ENCODE peak calls at places on chromosome 22, in seven cellular contexts. L, E, U, R, S, P and B are unnamed samples.

GRCh38 chr22:33921576-33922181 is 1.4 kb upstream of the LARGE1 start:
- DNase-seq in L (peak; percentile 94), E (peak; percentile 54), U (peak; percentile 71), R (peak; percentile 17), S (no peak), P (peak; percentile 42), B (peak; percentile 63)

GRCh38 chr22:23514317-23515038 is 65.6 kb downstream of the IGLL1 start:
- DNase-seq in L (peak; percentile 77), E (no peak), U (no peak), R (no peak), S (no peak), P (no peak), B (no peak)

GRCh38 chr22:30309981-30310672 is 16.6 kb downstream of the TBC1D10A start:
- DNase-seq in L (no peak), E (peak; percentile 58), U (no peak), R (no peak), S (no peak), P (no peak), B (peak; percentile 56)

GRCh38 chr22:46446799-46447198 is 90.6 kb downstream of the CELSR1 start:
- DNase-seq in L (no peak), E (no peak), U (no peak), R (no peak), S (no peak), P (no peak), B (no peak)

GRCh38 chr22:44068422-44069191 is 44.5 kb downstream of the PARVB start:
- DNase-seq in L (no peak), E (peak; percentile 79), U (no peak), R (no peak), S (no peak), P (no peak), B (peak; percentile 75)

GRCh38 chr22:17922925-17923898 is 101.1 kb downstream of the MICAL3 start:
- DNase-seq in L (no peak), E (no peak), U (no peak), R (no peak), S (no peak), P (peak; percentile 16), B (no peak)

GRCh38 chr22:22930571-22931556 is 43.2 kb downstream of the IGLL5 start:
- DNase-seq in L (no peak), E (no peak), U (no peak), R (no peak), S (no peak), P (no peak), B (no peak)

GRCh38 chr22:18057568-18058209 is 20.1 kb upstream of the PEX26 start:
- DNase-seq in L (no peak), E (peak; percentile 75), U (peak; percentile 80), R (peak; percentile 85), S (no peak), P (peak; percentile 72), B (peak; percentile 84)

GRCh38 chr22:44968736-44969135 is 41.1 kb downstream of the PHF21B start:
- DNase-seq in L (peak; percentile 66), E (no peak), U (no peak), R (no peak), S (no peak), P (no peak), B (no peak)

GRCh38 chr22:29475550-29475949 is 4.5 kb upstream of the NEFH start:
- DNase-seq in L (no peak), E (peak; percentile 51), U (no peak), R (no peak), S (no peak), P (no peak), B (peak; percentile 67)

GRCh38 chr22:23064381-23065068 is 5.8 kb upstream of the GNAZ start:
- DNase-seq in L (peak; percentile 41), E (no peak), U (peak; percentile 17), R (no peak), S (no peak), P (no peak), B (no peak)

GRCh38 chr22:37985050-37985585 is 763 bp upstream of the SOX10 start:
- DNase-seq in L (peak; percentile 51), E (no peak), U (no peak), R (no peak), S (no peak), P (no peak), B (no peak)

GRCh38 chr22:37981282-37982011 is 2.9 kb downstream of the SOX10 start:
- DNase-seq in L (no peak), E (no peak), U (no peak), R (no peak), S (no peak), P (no peak), B (no peak)

GRCh38 chr22:37983860-37984791 is at the start of gene SOX10:
- DNase-seq in L (peak; percentile 95), E (no peak), U (peak; percentile 76), R (no peak), S (no peak), P (no peak), B (no peak)

GRCh38 chr22:37982151-37982838 is 2.1 kb downstream of the SOX10 start:
- DNase-seq in L (no peak), E (no peak), U (no peak), R (no peak), S (no peak), P (no peak), B (no peak)

GRCh38 chr22:37982938-37983859 is 1.2 kb downstream of the SOX10 start:
- DNase-seq in L (peak; percentile 94), E (no peak), U (no peak), R (no peak), S (no peak), P (no peak), B (no peak)
- TF ChIP-seq CTCF in L (peak; percentile 98), E (no peak), U (peak; percentile 69), R (no peak), S (peak; percentile 15), P (no peak), B (no peak)

DNA sequence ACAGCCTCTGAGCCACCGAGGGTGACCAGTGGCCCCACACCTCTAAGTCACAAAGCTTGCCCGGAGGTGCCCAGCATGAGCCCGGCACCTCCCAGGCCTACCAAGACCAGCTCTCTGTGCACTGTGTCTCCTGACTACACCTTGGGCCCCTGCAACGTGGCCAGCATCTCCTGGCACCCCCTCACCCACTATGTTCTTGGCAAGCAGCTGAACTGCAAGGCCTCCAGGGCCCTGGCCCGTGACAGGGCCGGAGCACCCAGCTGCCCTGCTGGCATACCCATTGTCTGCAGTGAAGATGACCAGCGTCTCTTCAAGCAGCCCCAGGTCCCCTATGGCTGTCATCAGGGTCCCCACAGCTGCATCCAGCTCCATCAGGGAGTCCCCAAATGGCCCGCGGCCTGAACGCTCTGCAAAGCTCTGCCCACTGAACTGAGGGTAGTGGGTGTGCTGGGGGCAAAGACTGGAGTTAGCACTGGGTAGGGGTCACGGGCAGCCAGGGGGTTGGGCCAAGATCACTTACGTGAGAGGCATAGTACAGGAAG is 1.6 kb downstream of the ARSA start:
- DNase-seq in L (no peak), E (no peak), U (no peak), R (no peak), S (no peak), P (no peak), B (no peak)
- TF ChIP-seq CTCF in L (no peak), E (no peak), U (no peak), R (no peak), S (no peak), P (no peak), B (no peak)

DNA sequence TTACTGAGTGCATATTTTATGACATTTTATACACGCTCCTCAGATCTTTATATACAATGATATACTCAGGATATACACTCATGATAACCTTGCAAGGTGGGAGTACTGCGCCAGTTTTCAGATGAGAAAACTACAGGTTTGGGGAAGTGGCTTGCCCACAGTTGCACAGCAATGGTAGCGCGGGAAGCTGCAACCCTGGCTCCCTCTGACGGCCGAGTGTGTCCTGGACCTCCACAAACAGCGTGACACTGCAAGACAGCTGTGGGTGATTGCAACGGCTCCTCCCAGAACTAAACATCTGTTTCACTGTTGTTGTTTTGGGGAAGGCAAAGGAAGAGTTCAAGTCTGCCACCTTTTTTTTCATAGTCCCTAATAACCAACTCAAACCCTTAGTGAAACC is 47.0 kb downstream of the PACSIN2 start:
- DNase-seq in L (peak; percentile 39), E (no peak), U (no peak), R (no peak), S (no peak), P (no peak), B (no peak)
- TF ChIP-seq CTCF in L (no peak), E (peak; percentile 71), U (peak; percentile 33), R (no peak), S (no peak), P (no peak), B (peak; percentile 59)

GRCh38 chr22:25903294-25903693 is 161.3 kb downstream of the MYO18B start:
- DNase-seq in L (peak; percentile 89), E (no peak), U (no peak), R (peak; percentile 12), S (no peak), P (peak; percentile 11), B (no peak)
- TF ChIP-seq CTCF in L (peak; percentile 88), E (peak; percentile 1), U (no peak), R (no peak), S (no peak), P (peak; percentile 35), B (peak; percentile 40)

GRCh38 chr22:34976886-34977285 is 89.1 kb upstream of the ISX start:
- DNase-seq in L (no peak), E (no peak), U (no peak), R (no peak), S (no peak), P (no peak), B (no peak)
- TF ChIP-seq CTCF in L (no peak), E (no peak), U (no peak), R (no peak), S (no peak), P (no peak), B (no peak)